ENCODE peak calls at places on chromosomes 13 and 19, in five cellular contexts. Y is activated CD8-positive, alpha-beta memory T cell treated with anti-CD3 and anti-CD28 coated beads for 4 hours; N is kidney glomerular epithelial cell; H is EL; T is mesenchymal stem cell. F is an unnamed sample.

GRCh38 chr19:14333101-14333871 is 48.0 kb upstream of the ADGRE5 start:
- DNase-seq in N (no peak), H (peak; percentile 57), Y (no peak), T (no peak), F (no peak)

GRCh38 chr13:79782541-79783216 is 301.7 kb downstream of the NDFIP2 start:
- DNase-seq in N (peak; percentile 95), Y (no peak), H (peak; percentile 27), T (peak; percentile 87), F (peak; percentile 93)

GRCh38 chr19:12778020-12778904 is 2.9 kb upstream of the HOOK2 start:
- DNase-seq in H (peak; percentile 79), Y (no peak), T (peak; percentile 94), N (peak; percentile 9), F (peak; percentile 73)

GRCh38 chr13:50608357-50608756 is 235.1 kb downstream of the DLEU7 start:
- DNase-seq in Y (no peak), T (no peak), N (no peak), H (no peak), F (no peak)

GRCh38 chr19:29590278-29590677 is 15.8 kb upstream of the POP4 start:
- DNase-seq in T (no peak), Y (no peak), N (no peak), H (no peak), F (no peak)

GRCh38 chr19:38316477-38317067 is 825 bp upstream of the YIF1B start:
- DNase-seq in H (no peak), Y (no peak), N (no peak), T (no peak), F (no peak)

GRCh38 chr13:110716235-110716505 is 2.7 kb downstream of the ING1 start:
- DNase-seq in Y (no peak), N (no peak), T (peak; percentile 56), H (peak; percentile 31), F (no peak)

GRCh38 chr19:21474671-21475181 is 30.7 kb upstream of the ZNF429 start:
- DNase-seq in T (peak; percentile 64), H (peak; percentile 60), N (peak; percentile 53), Y (peak; percentile 49), F (no peak)

GRCh38 chr19:5585461-5586299 is 17.9 kb upstream of the TINCR start:
- DNase-seq in N (no peak), Y (peak; percentile 10), H (no peak), T (no peak), F (no peak)

GRCh38 chr19:38806371-38806770 is 6.4 kb downstream of the LGALS4 start:
- DNase-seq in N (no peak), T (no peak), H (no peak), Y (no peak), F (no peak)

GRCh38 chr19:43820098-43820860 is 6.8 kb upstream of the ZNF283 start:
- DNase-seq in H (peak; percentile 64), Y (no peak), T (no peak), N (no peak), F (peak; percentile 20)

GRCh38 chr19:18282021-18282787 is 782 bp upstream of the JUND start:
- DNase-seq in H (no peak), Y (no peak), N (peak; percentile 80), T (no peak), F (peak; percentile 85)

GRCh38 chr19:49847731-49848696 is 2.9 kb upstream of the PTOV1 start:
- DNase-seq in T (peak; percentile 94), Y (no peak), H (peak; percentile 92), N (peak; percentile 68), F (no peak)

GRCh38 chr13:109647046-109647445 is 139.3 kb downstream of the IRS2 start:
- DNase-seq in H (peak; percentile 34), Y (no peak), T (peak; percentile 28), N (no peak), F (no peak)

GRCh38 chr13:47437411-47437810 is 540.6 kb upstream of the HTR2A start:
- DNase-seq in N (no peak), H (peak; percentile 59), T (peak; percentile 50), Y (no peak), F (no peak)

GRCh38 chr19:5308471-5309437 is 31.9 kb downstream of the PTPRS start:
- DNase-seq in T (no peak), H (peak; percentile 56), N (no peak), Y (no peak), F (peak; percentile 69)

GRCh38 chr19:11673608-11674041 is 65.1 kb downstream of the ZNF823 start:
- DNase-seq in N (peak; percentile 20), H (peak; percentile 47), T (peak; percentile 55), Y (no peak), F (peak; percentile 81)

GRCh38 chr13:85417807-85418206 is 381.4 kb downstream of the SLITRK6 start:
- DNase-seq in Y (no peak), T (no peak), H (no peak), N (no peak), F (no peak)

GRCh38 chr19:3201072-3201700 is 15.5 kb downstream of the NCLN start:
- DNase-seq in Y (no peak), T (no peak), H (no peak), N (no peak), F (no peak)

GRCh38 chr19:43439183-43440063 is 24.7 kb downstream of the TEX101 start:
- DNase-seq in N (no peak), Y (peak; percentile 11), H (peak; percentile 56), T (no peak), F (no peak)

GRCh38 chr19:19146000-19146608 is 7.8 kb upstream of the TMEM161A start:
- DNase-seq in T (peak; percentile 56), H (peak; percentile 63), Y (peak; percentile 60), N (no peak), F (peak; percentile 59)

GRCh38 chr19:9650345-9650744 is 24.6 kb downstream of the ZNF562 start:
- DNase-seq in H (no peak), T (no peak), N (no peak), Y (no peak), F (no peak)

GRCh38 chr19:38711726-38712153 is 32.5 kb downstream of the CAPN12 start:
- DNase-seq in H (peak; percentile 96), N (peak; percentile 38), Y (no peak), T (peak; percentile 94), F (no peak)

GRCh38 chr13:113510871-113511270 is 20.4 kb upstream of the DCUN1D2 start:
- DNase-seq in H (no peak), Y (no peak), T (no peak), N (no peak), F (no peak)

GRCh38 chr19:6125571-6125989 is 9.9 kb upstream of the ACSBG2 start:
- DNase-seq in H (peak; percentile 73), T (peak; percentile 78), N (peak; percentile 63), Y (peak; percentile 45), F (peak; percentile 75)

GRCh38 chr19:50314724-50315700 is 14.2 kb downstream of the KCNC3 start:
- DNase-seq in Y (no peak), N (no peak), H (no peak), T (no peak), F (no peak)

GRCh38 chr13:100597253-100597652 is 8.7 kb upstream of the GGACT start:
- DNase-seq in N (no peak), H (peak; percentile 42), Y (no peak), T (no peak), F (no peak)

F was measured in endothelial cell of umbilical vein.